ENCODE peak calls at places on chromosomes 16 and 17, in ten cellular contexts. P is A549, V is sigmoid colon, A is tibial nerve, D is esophagus muscularis mucosa, O is upper lobe of left lung, Z is K562, B is H1, T is stomach, H is transverse colon. Y is an unnamed sample.

GRCh38 chr16:88810166-88810867 is 1.4 kb downstream of the APRT start:
- DNase-seq in A (no peak), P (no peak), Z (no peak), T (no peak), D (no peak), H (no peak), O (peak; percentile 50), V (no peak), B (no peak), Y (no peak)

GRCh38 chr17:77487677-77488530 is 347.1 kb downstream of the SEC14L1 start:
- DNase-seq in H (no peak), B (no peak), V (peak; percentile 61), D (no peak), Z (no peak), T (no peak), O (peak; percentile 48), A (no peak), P (no peak), Y (no peak)

GRCh38 chr16:11156401-11156800 is 99.6 kb downstream of the SOCS1 start:
- DNase-seq in T (no peak), P (no peak), V (no peak), A (no peak), Z (no peak), B (no peak), O (no peak), H (no peak), D (no peak), Y (no peak)

GRCh38 chr17:19338031-19338990 is 24.2 kb downstream of the B9D1 start:
- DNase-seq in O (no peak), V (peak; percentile 80), B (peak; percentile 47), D (no peak), Z (peak; percentile 55), A (no peak), P (peak; percentile 73), T (peak; percentile 74), H (peak; percentile 73), Y (peak; percentile 33)

GRCh38 chr16:82603784-82604411 is 22.9 kb upstream of the CDH13 start:
- DNase-seq in P (peak; percentile 18), T (peak; percentile 35), H (peak; percentile 29), V (no peak), A (no peak), O (no peak), D (no peak), Z (no peak), B (no peak), Y (no peak)

GRCh38 chr16:56316545-56316944 is 108.8 kb downstream of the AMFR start:
- DNase-seq in D (no peak), B (no peak), T (no peak), P (no peak), Z (no peak), V (no peak), H (no peak), O (no peak), A (no peak), Y (no peak)

GRCh38 chr16:75075688-75076268 is 40.8 kb downstream of the LDHD start:
- DNase-seq in B (no peak), D (no peak), H (no peak), O (no peak), Z (no peak), V (no peak), P (no peak), T (no peak), A (no peak), Y (no peak)

GRCh38 chr17:17924131-17924856 is 47.9 kb downstream of the TOM1L2 start:
- DNase-seq in P (no peak), O (no peak), A (no peak), D (no peak), T (no peak), B (no peak), H (no peak), V (no peak), Z (no peak), Y (no peak)

GRCh38 chr16:69040144-69040909 is 65.1 kb upstream of the HAS3 start:
- DNase-seq in B (no peak), H (no peak), A (no peak), T (no peak), D (no peak), V (peak; percentile 13), P (peak; percentile 47), O (no peak), Z (no peak), Y (no peak)

GRCh38 chr17:77331161-77331864 is 190.5 kb downstream of the SEC14L1 start:
- DNase-seq in T (peak; percentile 96), P (peak; percentile 83), Z (peak; percentile 79), O (peak; percentile 84), D (peak; percentile 99), H (peak; percentile 95), A (peak; percentile 98), V (peak; percentile 96), B (peak; percentile 62), Y (peak; percentile 94)

GRCh38 chr16:48614759-48615158 is 4.8 kb upstream of the N4BP1 start:
- DNase-seq in Z (no peak), T (peak; percentile 9), V (no peak), H (no peak), B (no peak), A (no peak), O (no peak), P (no peak), D (no peak), Y (no peak)

GRCh38 chr17:30323262-30323894 is 10.5 kb downstream of the TMIGD1 start:
- DNase-seq in Z (no peak), O (no peak), T (no peak), V (no peak), A (no peak), B (no peak), H (peak; percentile 22), D (no peak), P (no peak), Y (no peak)

GRCh38 chr17:73560661-73561060 is 83.6 kb downstream of the SDK2 start:
- DNase-seq in V (no peak), T (no peak), O (no peak), B (no peak), H (no peak), A (no peak), P (peak; percentile 32), D (no peak), Z (peak; percentile 19), Y (no peak)

GRCh38 chr17:83144421-83145357 is 65.3 kb downstream of the METRNL start:
- DNase-seq in B (no peak), V (peak; percentile 69), A (peak; percentile 50), T (no peak), D (peak; percentile 92), Z (no peak), P (no peak), H (no peak), O (no peak), Y (peak; percentile 50)

GRCh38 chr17:225551-225950 is 44.1 kb upstream of the DOC2B start:
- DNase-seq in T (no peak), D (no peak), H (peak; percentile 0), P (no peak), O (no peak), Z (no peak), B (no peak), V (peak; percentile 48), A (no peak), Y (no peak)

GRCh38 chr17:47665655-47666054 is 15.9 kb downstream of the KPNB1 start:
- DNase-seq in Z (no peak), T (no peak), V (no peak), H (no peak), O (no peak), B (no peak), A (no peak), D (no peak), P (no peak), Y (no peak)

GRCh38 chr16:11005611-11005975 is 61.2 kb downstream of the CLEC16A start:
- DNase-seq in D (no peak), H (no peak), O (no peak), A (no peak), P (no peak), T (no peak), V (no peak), B (no peak), Z (no peak), Y (no peak)

DNA sequence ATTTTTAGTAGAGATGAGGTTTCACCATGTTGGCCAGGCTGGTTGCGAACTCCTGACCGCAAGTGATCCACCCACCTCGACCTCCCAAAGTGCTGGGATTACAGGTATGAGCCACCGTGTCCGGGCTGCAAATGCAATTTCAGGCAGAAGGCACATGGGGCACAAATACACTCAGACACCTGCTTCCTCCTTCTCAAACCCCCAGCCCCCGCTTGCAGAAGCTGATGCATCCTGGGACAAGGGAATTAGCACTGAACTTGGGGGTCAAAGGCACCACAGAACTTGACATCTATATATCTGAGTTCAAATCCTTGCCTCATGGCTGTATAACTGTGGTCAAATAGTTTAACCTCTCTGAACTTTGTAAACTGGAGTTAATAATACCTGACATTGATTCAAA is 4.1 kb upstream of the ARL5C start:
- DNase-seq in T (no peak), V (no peak), D (no peak), B (no peak), O (no peak), P (no peak), Z (no peak), A (no peak), H (no peak), Y (no peak)
- TF ChIP-seq EP300 in T (no peak), V (no peak), D (no peak), B (no peak), O (no peak), P (no peak), Z (no peak), A (no peak), H (no peak), Y (no peak)

DNA sequence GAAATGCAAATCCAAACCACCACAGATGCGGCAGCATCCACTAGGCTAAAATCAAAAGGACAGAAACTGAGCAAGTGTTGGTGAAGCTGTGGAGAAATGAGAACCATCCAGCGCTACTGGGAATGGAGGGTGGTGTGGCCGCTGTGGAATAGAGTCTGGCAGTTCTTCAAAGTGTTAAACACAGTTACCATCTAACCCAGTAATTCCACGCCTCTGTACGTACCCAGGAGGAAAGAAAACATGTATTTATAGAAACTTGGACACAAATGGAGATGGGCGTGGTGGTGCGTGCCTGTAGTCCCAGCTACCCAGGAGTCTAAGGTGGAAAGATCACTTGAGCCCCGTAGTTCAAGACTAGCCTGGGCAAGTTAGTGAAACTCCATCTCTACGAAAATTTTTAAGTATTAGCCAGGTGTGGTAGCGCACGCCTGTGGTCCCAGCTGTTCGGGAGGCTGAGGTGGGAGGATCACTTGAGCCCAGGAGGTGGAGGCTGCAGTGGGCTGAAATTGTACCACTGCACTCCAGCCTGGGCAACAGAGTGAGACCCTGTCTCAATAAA is 11.6 kb downstream of the SLC25A10 start:
- DNase-seq in D (no peak), T (peak; percentile 61), O (no peak), B (no peak), H (peak; percentile 48), V (no peak), Z (no peak), P (no peak), A (no peak), Y (no peak)
- H3K27ac ChIP-seq in D (no peak overlapping the region), T (peak overlapping the region; percentile 76), O (no peak overlapping the region), B (no peak overlapping the region), H (peak overlapping the region; percentile 72), V (no peak overlapping the region), Z (no peak overlapping the region), P (no peak overlapping the region), A (no peak overlapping the region), Y (no peak overlapping the region)

GRCh38 chr16:79434097-79434496 is 166.4 kb downstream of the MAF start:
- DNase-seq in V (no peak), Z (no peak), B (no peak), O (no peak), P (no peak), D (no peak), A (no peak), T (no peak), H (no peak), Y (no peak)
- TF ChIP-seq EP300 in V (no peak), Z (no peak), B (no peak), O (no peak), P (no peak), D (no peak), A (no peak), T (no peak), H (no peak), Y (no peak)

GRCh38 chr17:4354862-4355514 is 11.5 kb downstream of the UBE2G1 start:
- DNase-seq in H (no peak), B (no peak), T (no peak), P (no peak), A (no peak), V (no peak), O (no peak), Z (no peak), D (no peak), Y (no peak)
- H3K27ac ChIP-seq in H (no peak overlapping the region), B (peak overlapping the region; percentile 5), T (no peak overlapping the region), P (no peak overlapping the region), A (no peak overlapping the region), V (no peak overlapping the region), O (no peak overlapping the region), Z (no peak overlapping the region), D (no peak overlapping the region), Y (no peak overlapping the region)